ENCODE peak calls at places on chromosomes 12 and 14, in five cellular contexts. N, M, F, W and X are unnamed samples.

GRCh38 chr12:53558631-53559030 is 51.3 kb upstream of the NPFF start:
- DNase-seq in N (no peak), M (no peak), F (no peak), W (no peak), X (no peak)

GRCh38 chr14:56027916-56028637 is 90.1 kb upstream of the PELI2 start:
- DNase-seq in N (no peak), M (no peak), F (no peak), W (peak), X (no peak)

GRCh38 chr14:105398726-105399440 is 545 bp downstream of the TEX22 start:
- DNase-seq in N (peak), M (peak), F (no peak), W (no peak), X (no peak)

GRCh38 chr12:122895757-122896636 is at the start of gene VPS37B:
- DNase-seq in N (peak), M (peak), F (peak), W (peak), X (peak)

GRCh38 chr12:68479832-68480291 is 130.8 kb upstream of the RAP1B start:
- DNase-seq in N (peak), M (peak), F (no peak), W (no peak), X (peak)

GRCh38 chr14:90726656-90727055 is 89.6 kb downstream of the TTC7B start:
- DNase-seq in N (peak), M (peak), F (peak), W (peak), X (peak)

GRCh38 chr12:52323416-52324067 is 2.3 kb upstream of the KRT83 start:
- DNase-seq in N (no peak), M (no peak), F (no peak), W (no peak), X (no peak)

GRCh38 chr14:48771717-48772116 is 814.5 kb downstream of the RPS29 start:
- DNase-seq in N (peak), M (no peak), F (no peak), W (no peak), X (no peak)

GRCh38 chr14:90553921-90554336 is 157.1 kb downstream of the CALM1 start:
- DNase-seq in N (no peak), M (no peak), F (no peak), W (no peak), X (no peak)

GRCh38 chr14:44163946-44164345 is 343.1 kb downstream of the FSCB start:
- DNase-seq in N (no peak), M (no peak), F (no peak), W (no peak), X (no peak)

GRCh38 chr14:101110729-101111619 is 207.5 kb upstream of the RTL1 start:
- DNase-seq in N (no peak), M (no peak), F (peak), W (no peak), X (no peak)

GRCh38 chr12:123748661-123749060 is 13.4 kb upstream of the DNAH10 start:
- DNase-seq in N (peak), M (no peak), F (no peak), W (no peak), X (peak)

GRCh38 chr14:53529519-53529918 is 376.4 kb upstream of the DDHD1 start:
- DNase-seq in N (no peak), M (peak), F (no peak), W (no peak), X (no peak)

GRCh38 chr12:108861878-108862587 is 4.7 kb upstream of the SSH1 start:
- DNase-seq in N (no peak), M (no peak), F (no peak), W (no peak), X (no peak)

GRCh38 chr12:108129017-108129812 is at the start of gene WSCD2:
- DNase-seq in N (no peak), M (peak), F (no peak), W (peak), X (peak)

GRCh38 chr12:71846322-71846940 is 6.9 kb downstream of the TBC1D15 start:
- DNase-seq in N (peak), M (peak), F (no peak), W (no peak), X (peak)

GRCh38 chr14:89317051-89317691 is 99.9 kb downstream of the FOXN3 start:
- DNase-seq in N (no peak), M (no peak), F (no peak), W (no peak), X (no peak)

GRCh38 chr12:3115078-3115477 is 37.9 kb downstream of the TSPAN9 start:
- DNase-seq in N (no peak), M (no peak), F (no peak), W (no peak), X (no peak)

GRCh38 chr12:122875590-122876220 is 20.2 kb downstream of the VPS37B start:
- DNase-seq in N (no peak), M (peak), F (no peak), W (no peak), X (no peak)

GRCh38 chr12:131025939-131026702 is 72.4 kb downstream of the ADGRD1 start:
- DNase-seq in N (no peak), M (no peak), F (no peak), W (no peak), X (no peak)

GRCh38 chr14:66088661-66089060 is 397.5 kb upstream of the CCDC196 start:
- DNase-seq in N (no peak), M (peak), F (no peak), W (no peak), X (no peak)

GRCh38 chr14:91835197-91835919 is 32.0 kb downstream of the TC2N start:
- DNase-seq in N (no peak), M (no peak), F (no peak), W (no peak), X (no peak)
- H3K4me3 ChIP-seq in N (no peak), M (no peak), F (peak), W (peak), X (no peak)

GRCh38 chr14:68394113-68394718 is 398.7 kb downstream of the ZFP36L1 start:
- DNase-seq in N (peak), M (no peak), F (no peak), W (no peak), X (peak)
- TF ChIP-seq CTCF in N (no peak), M (no peak), F (no peak), W (no peak), X (no peak)

DNA sequence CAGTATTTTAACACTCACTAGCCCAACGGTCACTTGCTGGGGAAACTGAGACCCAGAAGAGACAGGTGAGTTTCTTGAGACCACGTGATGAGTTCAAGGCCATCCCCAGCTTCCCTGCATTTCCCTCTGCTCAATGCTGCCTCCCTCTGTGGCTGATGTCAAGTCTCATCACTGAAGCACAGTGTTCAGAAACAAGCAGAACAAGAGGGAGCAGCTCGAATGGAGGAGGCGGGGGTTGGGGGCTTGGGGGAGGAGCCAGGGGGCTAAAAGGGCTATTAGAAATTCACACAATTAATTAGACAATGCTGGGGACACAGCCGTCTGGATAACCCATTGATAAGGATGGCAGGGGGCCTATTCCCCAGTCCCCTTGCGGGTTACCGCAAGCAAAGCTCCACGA is 707.8 kb downstream of the MED13L start:
- DNase-seq in N (no peak), M (no peak), F (no peak), W (no peak), X (peak)
- H3K4me3 ChIP-seq in N (no peak), M (no peak), F (no peak), W (no peak), X (peak)

GRCh38 chr12:7042847-7043246 is 17.7 kb upstream of the C1S start:
- DNase-seq in N (peak), M (peak), F (no peak), W (no peak), X (peak)
- TF ChIP-seq CTCF in N (peak), M (peak), F (peak), W (peak), X (peak)